ENCODE peak calls at places on chromosomes 1 and 21, in four cellular contexts. M is WTC11, P is K562, X is HepG2. Q is an unnamed sample.

GRCh38 chr1:205933672-205934618 is 9.3 kb downstream of the SLC26A9 start:
- DNase-seq in X (peak; percentile 87), P (no peak), M (no peak), Q (no peak)

GRCh38 chr1:1137256-1138045 is 21.6 kb upstream of the C1orf159 start:
- DNase-seq in M (no peak), P (no peak), X (no peak), Q (no peak)

GRCh38 chr1:167545349-167545748 is 8.2 kb downstream of the CREG1 start:
- DNase-seq in X (no peak), M (no peak), P (no peak), Q (no peak)

GRCh38 chr1:54151013-54151412 is 1.8 kb downstream of the CDCP2 start:
- DNase-seq in M (no peak), X (no peak), P (no peak), Q (no peak)

GRCh38 chr21:42227909-42228708 is 9.2 kb downstream of the ABCG1 start:
- DNase-seq in P (peak; percentile 66), X (peak; percentile 39), M (peak; percentile 74), Q (peak; percentile 85)

GRCh38 chr21:27036736-27037301 is 69.9 kb upstream of the ADAMTS5 start:
- DNase-seq in X (no peak), P (no peak), M (no peak), Q (no peak)

GRCh38 chr1:11523261-11523660 is 44.3 kb downstream of the DISP3 start:
- DNase-seq in X (no peak), P (no peak), M (peak; percentile 2), Q (no peak)

GRCh38 chr1:243320224-243320623 is 64.4 kb downstream of the SDCCAG8 start:
- DNase-seq in P (no peak), X (no peak), M (no peak), Q (no peak)

GRCh38 chr1:248165186-248165585 is 9.4 kb upstream of the OR2M2 start:
- DNase-seq in X (no peak), P (no peak), M (no peak), Q (no peak)

GRCh38 chr1:29870621-29871020 is 634.3 kb downstream of the PTPRU start:
- DNase-seq in M (no peak), P (no peak), X (no peak), Q (no peak)

GRCh38 chr1:43668956-43669355 is 19.0 kb downstream of the KDM4A start:
- DNase-seq in X (no peak), P (no peak), M (no peak), Q (no peak)

GRCh38 chr21:33042812-33043211 is 17.1 kb downstream of the OLIG2 start:
- DNase-seq in P (no peak), X (no peak), M (no peak), Q (no peak)

GRCh38 chr1:53266038-53266437 is 27.7 kb upstream of the MAGOH start:
- DNase-seq in M (no peak), P (peak; percentile 23), X (peak; percentile 17), Q (no peak)

GRCh38 chr1:44030606-44031050 is 634 bp downstream of the SLC6A9 start:
- DNase-seq in P (peak; percentile 71), M (peak; percentile 73), X (peak; percentile 34), Q (no peak)

GRCh38 chr1:42669936-42670335 is 11.7 kb downstream of the PPIH start:
- DNase-seq in M (no peak), P (no peak), X (no peak), Q (no peak)

GRCh38 chr1:2009297-2010053 is 5.9 kb upstream of the CFAP74 start:
- DNase-seq in P (no peak), X (no peak), M (no peak), Q (no peak)

GRCh38 chr1:222053790-222054294 is 312.0 kb upstream of the DUSP10 start:
- DNase-seq in M (no peak), X (no peak), P (no peak), Q (no peak)

GRCh38 chr1:185862235-185862634 is 128.0 kb downstream of the HMCN1 start:
- DNase-seq in X (no peak), M (no peak), P (peak; percentile 42), Q (no peak)

GRCh38 chr1:151533870-151534269 is 6.2 kb upstream of the TUFT1 start:
- DNase-seq in P (no peak), M (no peak), X (no peak), Q (no peak)

GRCh38 chr1:27508139-27508665 is 18.2 kb upstream of the WASF2 start:
- DNase-seq in P (peak; percentile 82), M (no peak), X (peak; percentile 60), Q (no peak)

GRCh38 chr1:51792864-51793263 is 85.7 kb downstream of the NRDC start:
- DNase-seq in M (no peak), X (no peak), P (no peak), Q (no peak)

GRCh38 chr1:170881268-170882265 is 53.8 kb upstream of the MROH9 start:
- DNase-seq in P (no peak), M (no peak), X (no peak), Q (peak; percentile 23)

GRCh38 chr21:46188226-46189212 is 4.3 kb upstream of the SPATC1L start:
- DNase-seq in P (peak; percentile 92), M (no peak), X (peak; percentile 55), Q (no peak)

GRCh38 chr1:248901578-248901977 is 4.5 kb upstream of the PGBD2 start:
- DNase-seq in M (no peak), X (no peak), P (no peak), Q (no peak)

GRCh38 chr1:97145321-97145956 is 423.9 kb downstream of the PTBP2 start:
- DNase-seq in M (no peak), P (no peak), X (no peak), Q (no peak)

GRCh38 chr1:23743287-23744052 is at the start of gene ELOA:
- DNase-seq in M (peak; percentile 80), P (peak; percentile 89), X (peak; percentile 35), Q (no peak)

GRCh38 chr21:32334980-32335471 is 36.4 kb downstream of the MRAP start:
- DNase-seq in P (no peak), X (no peak), M (no peak), Q (no peak)

GRCh38 chr1:903721-904270 is 19.9 kb upstream of the SAMD11 start:
- DNase-seq in X (no peak), P (no peak), M (no peak), Q (no peak)

GRCh38 chr1:214707306-214708087 is 104.5 kb downstream of the CENPF start:
- DNase-seq in M (no peak), P (no peak), X (no peak), Q (no peak)

GRCh38 chr1:100188617-100189016 is 10.6 kb upstream of the LRRC39 start:
- DNase-seq in X (no peak), M (no peak), P (no peak), Q (peak; percentile 31)

GRCh38 chr21:15604424-15604823 is 125.4 kb upstream of the USP25 start:
- DNase-seq in X (no peak), P (no peak), M (no peak), Q (no peak)

DNA sequence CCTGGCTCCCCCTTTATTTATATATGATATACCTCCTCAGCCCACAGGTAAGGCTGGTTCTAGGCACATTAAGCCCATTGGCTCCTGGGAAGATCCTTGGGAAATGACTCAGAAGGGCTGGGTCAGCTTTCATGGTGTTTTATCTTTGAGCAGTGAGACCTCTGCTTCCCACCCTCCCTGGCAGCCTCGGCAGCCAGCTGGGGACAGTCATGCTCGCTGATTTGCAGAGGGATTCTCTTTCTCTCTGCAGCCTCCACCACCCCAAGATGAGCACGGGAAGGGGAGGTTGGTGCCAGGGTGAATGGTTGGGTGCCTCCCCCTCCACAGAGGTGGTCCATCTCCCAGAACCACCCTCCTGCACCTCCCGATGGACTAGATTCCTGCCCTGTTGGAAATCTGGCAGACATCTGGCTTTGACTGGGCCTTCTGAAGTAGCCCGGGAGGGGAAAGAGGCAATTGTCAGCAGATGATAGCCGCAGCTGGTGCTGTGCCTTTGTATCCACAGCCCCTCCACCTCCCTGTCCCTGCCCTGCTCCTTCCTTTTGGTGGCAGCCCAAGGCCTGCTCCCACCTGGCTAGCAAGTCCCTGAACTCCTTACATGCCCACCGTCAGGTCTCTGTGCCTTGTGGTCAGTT is 24.7 kb downstream of the IER5 start:
- DNase-seq in M (no peak), X (peak; percentile 13), P (peak; percentile 70), Q (no peak)
- TF ChIP-seq CREM in M (no peak), X (no peak), P (no peak), Q (no peak)

DNA sequence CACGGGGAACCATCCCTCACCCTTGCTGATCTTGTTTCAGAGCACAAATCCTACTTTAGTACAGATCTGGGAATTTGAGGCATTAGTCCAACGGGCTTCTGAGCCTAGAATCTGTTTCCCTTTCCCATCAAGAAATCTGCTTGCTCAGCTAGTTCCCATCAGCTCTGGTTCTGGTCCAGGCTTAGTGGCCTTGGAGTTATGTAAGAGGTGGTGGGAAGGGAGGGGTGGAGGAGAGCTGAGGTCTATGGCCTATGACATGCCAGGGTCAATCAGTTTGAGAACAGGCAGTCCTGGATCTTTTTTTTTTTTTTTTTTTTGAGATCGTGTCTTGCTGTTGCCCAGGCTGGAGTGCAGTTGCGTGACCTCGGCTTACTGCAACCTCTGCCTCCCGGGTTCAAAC is 4.1 kb downstream of the GSTM1 start:
- DNase-seq in X (no peak), P (no peak), M (no peak), Q (no peak)
- TF ChIP-seq CREM in X (no peak), P (no peak), M (no peak), Q (no peak)

GRCh38 chr1:176494436-176494835 is 31.5 kb downstream of the PAPPA2 start:
- DNase-seq in M (no peak), X (no peak), P (no peak), Q (no peak)

GRCh38 chr1:176504848-176505553 is 42.0 kb downstream of the PAPPA2 start:
- DNase-seq in P (no peak), M (no peak), X (no peak), Q (no peak)

GRCh38 chr1:176501596-176501995 is 38.6 kb downstream of the PAPPA2 start:
- DNase-seq in P (no peak), M (no peak), X (no peak), Q (no peak)

GRCh38 chr1:176499671-176500070 is 36.7 kb downstream of the PAPPA2 start:
- DNase-seq in M (no peak), X (no peak), P (no peak), Q (no peak)
- TF ChIP-seq CREM in M (no peak), X (no peak), P (no peak), Q (no peak)

GRCh38 chr1:8014381-8014988 is 11.6 kb downstream of the ERRFI1 start:
- DNase-seq in X (no peak), P (peak; percentile 33), M (no peak), Q (no peak)
- TF ChIP-seq CREM in X (no peak), P (peak; percentile 45), M (no peak), Q (no peak)

GRCh38 chr1:162670928-162671663 is 38.8 kb downstream of the DDR2 start:
- DNase-seq in M (no peak), X (no peak), P (no peak), Q (no peak)

GRCh38 chr1:162676087-162676486 is 43.8 kb downstream of the DDR2 start:
- DNase-seq in P (no peak), X (no peak), M (no peak), Q (no peak)

GRCh38 chr1:162672678-162673259 is 40.5 kb downstream of the DDR2 start:
- DNase-seq in X (no peak), P (no peak), M (no peak), Q (no peak)

GRCh38 chr1:162674018-162674608 is 41.8 kb downstream of the DDR2 start:
- DNase-seq in M (no peak), P (no peak), X (no peak), Q (no peak)

GRCh38 chr1:162671664-162672415 is 39.6 kb downstream of the DDR2 start:
- DNase-seq in M (no peak), P (no peak), X (no peak), Q (no peak)
- TF ChIP-seq CREM in M (no peak), P (no peak), X (no peak), Q (no peak)

Q was measured in GM12878.